ENCODE peak calls at places on chromosomes 1 and 21, in eight cellular contexts. One of them, this sample, is unnamed.

GRCh38 chr21:33229776-33230517 is at the start of gene IFNAR2:
- DNase-seq in CD8-positive, alpha-beta T cell: peak
- DNase-seq in neural crest cell: peak
- DNase-seq in activated B cell treated with CpG ODN at 0.5 μM for 24 hours: peak
- DNase-seq in heart right ventricle: peak
- DNase-seq in esophagus squamous epithelium: no peak
- DNase-seq in epithelial cell of esophagus: peak
- DNase-seq in uterus: peak
- DNase-seq in this sample: peak

GRCh38 chr1:236659792-236660587 is 26.3 kb upstream of the ACTN2 start:
- DNase-seq in CD8-positive, alpha-beta T cell: no peak
- DNase-seq in neural crest cell: no peak
- DNase-seq in activated B cell treated with CpG ODN at 0.5 μM for 24 hours: no peak
- DNase-seq in heart right ventricle: no peak
- DNase-seq in esophagus squamous epithelium: no peak
- DNase-seq in epithelial cell of esophagus: no peak
- DNase-seq in uterus: no peak
- DNase-seq in this sample: no peak

GRCh38 chr1:79472067-79472656 is 465.6 kb upstream of the ADGRL4 start:
- DNase-seq in CD8-positive, alpha-beta T cell: no peak
- DNase-seq in neural crest cell: no peak
- DNase-seq in activated B cell treated with CpG ODN at 0.5 μM for 24 hours: no peak
- DNase-seq in heart right ventricle: no peak
- DNase-seq in esophagus squamous epithelium: no peak
- DNase-seq in epithelial cell of esophagus: no peak
- DNase-seq in uterus: no peak
- DNase-seq in this sample: no peak

GRCh38 chr1:33866286-33866685 is 2.4 kb downstream of the HMGB4 start:
- DNase-seq in CD8-positive, alpha-beta T cell: no peak
- DNase-seq in neural crest cell: no peak
- DNase-seq in activated B cell treated with CpG ODN at 0.5 μM for 24 hours: no peak
- DNase-seq in heart right ventricle: no peak
- DNase-seq in esophagus squamous epithelium: no peak
- DNase-seq in epithelial cell of esophagus: no peak
- DNase-seq in uterus: no peak
- DNase-seq in this sample: no peak

GRCh38 chr1:1889847-1890505 is 911 bp downstream of the GNB1 start:
- DNase-seq in CD8-positive, alpha-beta T cell: no peak
- DNase-seq in neural crest cell: peak
- DNase-seq in activated B cell treated with CpG ODN at 0.5 μM for 24 hours: peak
- DNase-seq in heart right ventricle: peak
- DNase-seq in esophagus squamous epithelium: no peak
- DNase-seq in epithelial cell of esophagus: peak
- DNase-seq in uterus: no peak
- DNase-seq in this sample: peak

GRCh38 chr1:177256153-177256814 is 85.5 kb downstream of the BRINP2 start:
- DNase-seq in CD8-positive, alpha-beta T cell: no peak
- DNase-seq in neural crest cell: peak
- DNase-seq in activated B cell treated with CpG ODN at 0.5 μM for 24 hours: no peak
- DNase-seq in heart right ventricle: peak
- DNase-seq in esophagus squamous epithelium: no peak
- DNase-seq in epithelial cell of esophagus: peak
- DNase-seq in uterus: peak
- DNase-seq in this sample: no peak

GRCh38 chr1:53182111-53182593 is 14.5 kb upstream of the CPT2 start:
- DNase-seq in CD8-positive, alpha-beta T cell: peak
- DNase-seq in neural crest cell: peak
- DNase-seq in activated B cell treated with CpG ODN at 0.5 μM for 24 hours: peak
- DNase-seq in heart right ventricle: peak
- DNase-seq in esophagus squamous epithelium: no peak
- DNase-seq in epithelial cell of esophagus: peak
- DNase-seq in uterus: peak
- DNase-seq in this sample: peak

GRCh38 chr21:14766241-14766640 is 220.1 kb upstream of the SAMSN1 start:
- DNase-seq in CD8-positive, alpha-beta T cell: no peak
- DNase-seq in neural crest cell: no peak
- DNase-seq in activated B cell treated with CpG ODN at 0.5 μM for 24 hours: no peak
- DNase-seq in heart right ventricle: no peak
- DNase-seq in esophagus squamous epithelium: no peak
- DNase-seq in epithelial cell of esophagus: no peak
- DNase-seq in uterus: no peak
- DNase-seq in this sample: no peak

GRCh38 chr21:30434033-30434631 is 4.1 kb downstream of the KRTAP13-4 start:
- DNase-seq in CD8-positive, alpha-beta T cell: no peak
- DNase-seq in neural crest cell: peak
- DNase-seq in activated B cell treated with CpG ODN at 0.5 μM for 24 hours: no peak
- DNase-seq in heart right ventricle: no peak
- DNase-seq in esophagus squamous epithelium: no peak
- DNase-seq in epithelial cell of esophagus: peak
- DNase-seq in uterus: no peak
- DNase-seq in this sample: no peak

GRCh38 chr21:33644383-33645074 is 2.2 kb downstream of the ITSN1 start:
- DNase-seq in CD8-positive, alpha-beta T cell: no peak
- DNase-seq in neural crest cell: no peak
- DNase-seq in activated B cell treated with CpG ODN at 0.5 μM for 24 hours: no peak
- DNase-seq in heart right ventricle: no peak
- DNase-seq in esophagus squamous epithelium: no peak
- DNase-seq in epithelial cell of esophagus: peak
- DNase-seq in uterus: peak
- DNase-seq in this sample: no peak

GRCh38 chr1:116465845-116466685 is 93.0 kb downstream of the ATP1A1 start:
- DNase-seq in CD8-positive, alpha-beta T cell: no peak
- DNase-seq in neural crest cell: no peak
- DNase-seq in activated B cell treated with CpG ODN at 0.5 μM for 24 hours: no peak
- DNase-seq in heart right ventricle: no peak
- DNase-seq in esophagus squamous epithelium: no peak
- DNase-seq in epithelial cell of esophagus: no peak
- DNase-seq in uterus: no peak
- DNase-seq in this sample: no peak

GRCh38 chr1:97906567-97907228 is 14.1 kb downstream of the DPYD start:
- DNase-seq in CD8-positive, alpha-beta T cell: no peak
- DNase-seq in neural crest cell: no peak
- DNase-seq in activated B cell treated with CpG ODN at 0.5 μM for 24 hours: no peak
- DNase-seq in heart right ventricle: peak
- DNase-seq in esophagus squamous epithelium: no peak
- DNase-seq in epithelial cell of esophagus: peak
- DNase-seq in uterus: peak
- DNase-seq in this sample: peak

GRCh38 chr1:47572731-47573505 is 135.1 kb downstream of the FOXD2 start:
- DNase-seq in CD8-positive, alpha-beta T cell: no peak
- DNase-seq in neural crest cell: no peak
- DNase-seq in activated B cell treated with CpG ODN at 0.5 μM for 24 hours: no peak
- DNase-seq in heart right ventricle: no peak
- DNase-seq in esophagus squamous epithelium: no peak
- DNase-seq in epithelial cell of esophagus: no peak
- DNase-seq in uterus: no peak
- DNase-seq in this sample: no peak

GRCh38 chr1:62038594-62039284 is 155.9 kb upstream of the L1TD1 start:
- DNase-seq in CD8-positive, alpha-beta T cell: no peak
- DNase-seq in neural crest cell: peak
- DNase-seq in activated B cell treated with CpG ODN at 0.5 μM for 24 hours: no peak
- DNase-seq in heart right ventricle: no peak
- DNase-seq in esophagus squamous epithelium: no peak
- DNase-seq in epithelial cell of esophagus: peak
- DNase-seq in uterus: no peak
- DNase-seq in this sample: no peak
- TF ChIP-seq CTCF in CD8-positive, alpha-beta T cell: no peak
- TF ChIP-seq CTCF in neural crest cell: peak
- TF ChIP-seq CTCF in activated B cell treated with CpG ODN at 0.5 μM for 24 hours: no peak
- TF ChIP-seq CTCF in heart right ventricle: no peak
- TF ChIP-seq CTCF in esophagus squamous epithelium: no peak
- TF ChIP-seq CTCF in epithelial cell of esophagus: peak
- TF ChIP-seq CTCF in uterus: no peak
- TF ChIP-seq CTCF in this sample: no peak

DNA sequence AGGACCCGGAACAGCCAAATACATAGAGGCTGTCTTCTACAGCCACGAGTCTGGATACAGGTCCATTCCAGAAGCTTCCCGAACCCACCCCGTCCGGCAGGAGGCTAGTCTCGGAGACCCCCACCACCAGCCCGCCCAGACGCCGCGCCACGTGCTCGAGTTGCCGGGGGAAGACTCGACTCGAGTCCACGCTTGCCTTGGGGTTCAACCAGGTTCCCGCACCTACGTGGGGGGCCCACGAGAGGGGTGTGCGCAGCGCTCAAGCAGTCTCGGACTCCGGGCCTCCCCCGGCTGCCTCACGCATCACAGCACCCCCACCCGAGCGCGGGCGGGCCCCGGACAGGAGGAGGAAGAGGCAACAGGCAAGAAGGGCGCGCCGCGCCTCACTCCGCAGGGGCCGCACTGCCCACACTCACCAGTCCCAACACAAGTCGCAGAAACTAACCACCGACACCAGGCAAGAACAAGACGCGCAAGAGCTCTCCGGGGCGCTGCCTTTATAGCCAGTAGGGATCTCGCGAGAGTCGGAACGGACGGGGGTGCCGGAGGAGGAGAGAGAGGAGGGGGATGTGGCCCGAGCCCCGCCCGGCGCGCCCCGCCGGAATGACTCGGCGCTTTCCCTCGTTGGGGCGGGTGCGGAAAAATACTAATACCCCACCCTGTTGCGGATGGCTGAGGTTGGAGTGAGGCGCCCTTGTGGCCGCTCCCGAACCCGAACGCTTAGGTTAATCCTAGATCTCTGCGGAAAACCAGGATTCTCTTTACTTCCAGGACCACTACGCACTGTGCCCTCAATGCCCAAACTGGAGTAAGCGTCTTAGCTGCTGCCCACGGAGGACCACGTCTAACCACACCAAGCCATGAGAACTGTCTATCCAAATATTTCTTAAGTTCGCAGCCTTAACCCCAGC is at the start of gene PRDX1:
- DNase-seq in CD8-positive, alpha-beta T cell: peak
- DNase-seq in neural crest cell: peak
- DNase-seq in activated B cell treated with CpG ODN at 0.5 μM for 24 hours: peak
- DNase-seq in heart right ventricle: peak
- DNase-seq in esophagus squamous epithelium: peak
- DNase-seq in epithelial cell of esophagus: peak
- DNase-seq in uterus: peak
- DNase-seq in this sample: peak
- TF ChIP-seq CTCF in CD8-positive, alpha-beta T cell: no peak
- TF ChIP-seq CTCF in neural crest cell: peak
- TF ChIP-seq CTCF in activated B cell treated with CpG ODN at 0.5 μM for 24 hours: no peak
- TF ChIP-seq CTCF in heart right ventricle: peak
- TF ChIP-seq CTCF in esophagus squamous epithelium: peak
- TF ChIP-seq CTCF in epithelial cell of esophagus: peak
- TF ChIP-seq CTCF in uterus: peak
- TF ChIP-seq CTCF in this sample: no peak

GRCh38 chr1:181676269-181676668 is 193.0 kb downstream of the CACNA1E start:
- DNase-seq in CD8-positive, alpha-beta T cell: no peak
- DNase-seq in neural crest cell: peak
- DNase-seq in activated B cell treated with CpG ODN at 0.5 μM for 24 hours: no peak
- DNase-seq in heart right ventricle: no peak
- DNase-seq in esophagus squamous epithelium: no peak
- DNase-seq in epithelial cell of esophagus: peak
- DNase-seq in uterus: no peak
- DNase-seq in this sample: no peak
- TF ChIP-seq CTCF in CD8-positive, alpha-beta T cell: no peak
- TF ChIP-seq CTCF in neural crest cell: peak
- TF ChIP-seq CTCF in activated B cell treated with CpG ODN at 0.5 μM for 24 hours: no peak
- TF ChIP-seq CTCF in heart right ventricle: peak
- TF ChIP-seq CTCF in esophagus squamous epithelium: peak
- TF ChIP-seq CTCF in epithelial cell of esophagus: peak
- TF ChIP-seq CTCF in uterus: no peak
- TF ChIP-seq CTCF in this sample: peak

GRCh38 chr1:30329802-30330557 is 393.4 kb downstream of the MATN1 start:
- DNase-seq in CD8-positive, alpha-beta T cell: no peak
- DNase-seq in neural crest cell: no peak
- DNase-seq in activated B cell treated with CpG ODN at 0.5 μM for 24 hours: no peak
- DNase-seq in heart right ventricle: no peak
- DNase-seq in esophagus squamous epithelium: no peak
- DNase-seq in epithelial cell of esophagus: no peak
- DNase-seq in uterus: no peak
- DNase-seq in this sample: no peak
- TF ChIP-seq CTCF in CD8-positive, alpha-beta T cell: no peak
- TF ChIP-seq CTCF in neural crest cell: no peak
- TF ChIP-seq CTCF in activated B cell treated with CpG ODN at 0.5 μM for 24 hours: no peak
- TF ChIP-seq CTCF in heart right ventricle: no peak
- TF ChIP-seq CTCF in esophagus squamous epithelium: no peak
- TF ChIP-seq CTCF in epithelial cell of esophagus: no peak
- TF ChIP-seq CTCF in uterus: no peak
- TF ChIP-seq CTCF in this sample: no peak

DNA sequence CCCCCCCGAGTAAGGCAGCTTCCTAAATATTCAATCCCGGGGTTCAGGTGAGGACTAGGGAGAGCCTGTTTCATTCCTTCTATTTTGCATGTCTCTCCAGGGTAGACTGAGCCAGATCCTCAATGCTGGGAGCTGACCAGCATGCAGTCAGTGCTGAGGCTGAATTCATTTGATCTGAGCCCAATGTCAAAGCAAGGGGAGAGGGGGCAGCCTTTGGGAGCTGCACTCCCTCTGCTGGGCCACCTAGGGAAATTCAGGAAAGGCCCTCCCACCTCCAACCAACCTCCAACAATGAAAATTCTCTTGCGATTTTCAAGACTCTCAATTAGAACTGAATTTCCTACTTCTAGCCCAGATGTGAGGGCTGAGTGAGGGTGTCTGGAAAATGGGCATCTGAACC is 371.2 kb downstream of the NPHP4 start:
- DNase-seq in CD8-positive, alpha-beta T cell: no peak
- DNase-seq in neural crest cell: peak
- DNase-seq in activated B cell treated with CpG ODN at 0.5 μM for 24 hours: no peak
- DNase-seq in heart right ventricle: no peak
- DNase-seq in esophagus squamous epithelium: no peak
- DNase-seq in epithelial cell of esophagus: peak
- DNase-seq in uterus: no peak
- DNase-seq in this sample: no peak
- TF ChIP-seq CTCF in CD8-positive, alpha-beta T cell: no peak
- TF ChIP-seq CTCF in neural crest cell: peak
- TF ChIP-seq CTCF in activated B cell treated with CpG ODN at 0.5 μM for 24 hours: no peak
- TF ChIP-seq CTCF in heart right ventricle: peak
- TF ChIP-seq CTCF in esophagus squamous epithelium: peak
- TF ChIP-seq CTCF in epithelial cell of esophagus: peak
- TF ChIP-seq CTCF in uterus: no peak
- TF ChIP-seq CTCF in this sample: no peak

GRCh38 chr21:46171585-46171984 is 12.7 kb downstream of the SPATC1L start:
- DNase-seq in CD8-positive, alpha-beta T cell: no peak
- DNase-seq in neural crest cell: no peak
- DNase-seq in activated B cell treated with CpG ODN at 0.5 μM for 24 hours: no peak
- DNase-seq in heart right ventricle: no peak
- DNase-seq in esophagus squamous epithelium: no peak
- DNase-seq in epithelial cell of esophagus: no peak
- DNase-seq in uterus: peak
- DNase-seq in this sample: no peak
- TF ChIP-seq CTCF in CD8-positive, alpha-beta T cell: no peak
- TF ChIP-seq CTCF in neural crest cell: no peak
- TF ChIP-seq CTCF in activated B cell treated with CpG ODN at 0.5 μM for 24 hours: no peak
- TF ChIP-seq CTCF in heart right ventricle: no peak
- TF ChIP-seq CTCF in esophagus squamous epithelium: no peak
- TF ChIP-seq CTCF in epithelial cell of esophagus: no peak
- TF ChIP-seq CTCF in uterus: no peak
- TF ChIP-seq CTCF in this sample: no peak